ENCODE peak calls at places on chromosomes 7 and 10, in eight cellular contexts. L is tibial nerve, P is brain microvascular endothelial cell, A is IMR-90, D is pancreas, E is AG04450, C is foreskin keratinocyte, N is right atrium auricular region. Y is an unnamed sample.

GRCh38 chr10:3426190-3426845 is 253.7 kb upstream of the PITRM1 start:
- DNase-seq in L (no peak), P (peak), A (peak), D (no peak), E (peak), C (peak), N (peak), Y (no peak)

GRCh38 chr7:135755351-135755753 is 6.7 kb upstream of the FAM180A start:
- DNase-seq in L (no peak), P (no peak), A (no peak), D (no peak), E (no peak), C (no peak), N (peak), Y (peak)

GRCh38 chr7:155665957-155666287 is 21.5 kb downstream of the RBM33 start:
- DNase-seq in L (no peak), P (peak), A (peak), D (no peak), E (peak), C (peak), N (no peak), Y (no peak)

GRCh38 chr10:53477313-53477675 is 704.7 kb upstream of the MBL2 start:
- DNase-seq in L (no peak), P (no peak), A (no peak), D (no peak), E (no peak), C (no peak), N (no peak), Y (no peak)

GRCh38 chr10:56095506-56096225 is 265.4 kb downstream of the ZWINT start:
- DNase-seq in L (no peak), P (no peak), A (no peak), D (no peak), E (no peak), C (no peak), N (no peak), Y (peak)

GRCh38 chr10:520402-520787 is 169.1 kb downstream of the DIP2C start:
- DNase-seq in L (no peak), P (no peak), A (peak), D (no peak), E (no peak), C (peak), N (no peak), Y (no peak)

GRCh38 chr7:74290999-74291441 is 1.8 kb downstream of the CLIP2 start:
- DNase-seq in L (no peak), P (no peak), A (no peak), D (no peak), E (no peak), C (no peak), N (no peak), Y (no peak)

GRCh38 chr7:126026421-126027088 is 1096.9 kb upstream of the POT1 start:
- DNase-seq in L (no peak), P (no peak), A (no peak), D (no peak), E (no peak), C (peak), N (no peak), Y (no peak)

GRCh38 chr7:157481389-157481788 is 144.6 kb downstream of the DNAJB6 start:
- DNase-seq in L (no peak), P (no peak), A (no peak), D (no peak), E (no peak), C (no peak), N (no peak), Y (no peak)

GRCh38 chr7:148020679-148021078 is 569.9 kb upstream of the C7orf33 start:
- DNase-seq in L (no peak), P (no peak), A (no peak), D (no peak), E (no peak), C (no peak), N (no peak), Y (no peak)

GRCh38 chr7:117202511-117202910 is 120.3 kb downstream of the WNT2 start:
- DNase-seq in L (no peak), P (no peak), A (peak), D (no peak), E (no peak), C (no peak), N (no peak), Y (no peak)

GRCh38 chr7:113188396-113188795 is 70.0 kb upstream of the SMIM30 start:
- DNase-seq in L (no peak), P (no peak), A (no peak), D (no peak), E (no peak), C (no peak), N (no peak), Y (no peak)

GRCh38 chr10:93413252-93413689 is 68.9 kb downstream of the MYOF start:
- DNase-seq in L (no peak), P (no peak), A (no peak), D (no peak), E (no peak), C (peak), N (peak), Y (no peak)

GRCh38 chr7:38932509-38933168 is 23.6 kb upstream of the VPS41 start:
- DNase-seq in L (peak), P (peak), A (peak), D (peak), E (peak), C (no peak), N (no peak), Y (peak)

GRCh38 chr10:75542902-75543301 is 111.5 kb downstream of the LRMDA start:
- DNase-seq in L (peak), P (peak), A (no peak), D (peak), E (no peak), C (no peak), N (no peak), Y (peak)

GRCh38 chr10:66180651-66181318 is 745.1 kb upstream of the LRRTM3 start:
- DNase-seq in L (no peak), P (peak), A (peak), D (peak), E (peak), C (no peak), N (no peak), Y (no peak)

GRCh38 chr10:9211228-9211627 is 1156.7 kb downstream of the GATA3 start:
- DNase-seq in L (no peak), P (peak), A (peak), D (no peak), E (no peak), C (no peak), N (no peak), Y (no peak)

GRCh38 chr10:9944690-9945089 is 1073.0 kb upstream of the CELF2 start:
- DNase-seq in L (no peak), P (no peak), A (no peak), D (no peak), E (no peak), C (no peak), N (no peak), Y (no peak)

GRCh38 chr10:22712246-22712958 is 2.0 kb downstream of the PIP4K2A start:
- DNase-seq in L (no peak), P (peak), A (peak), D (no peak), E (no peak), C (peak), N (no peak), Y (no peak)

GRCh38 chr7:44278451-44279161 is 46.8 kb downstream of the CAMK2B start:
- DNase-seq in L (no peak), P (peak), A (peak), D (no peak), E (peak), C (no peak), N (no peak), Y (peak)

GRCh38 chr7:194996-195829 is 2.8 kb downstream of the FAM20C start:
- DNase-seq in L (no peak), P (no peak), A (peak), D (no peak), E (no peak), C (no peak), N (no peak), Y (no peak)
- H3K27ac ChIP-seq in L (peak), P (peak), A (peak), D (no peak), E (peak), C (no peak), N (no peak), Y (peak)

GRCh38 chr10:37563107-37563714 is 294.2 kb downstream of the ZNF248 start:
- DNase-seq in L (no peak), P (no peak), A (no peak), D (no peak), E (no peak), C (no peak), N (no peak), Y (no peak)
- TF ChIP-seq CTCF in L (no peak), P (no peak), A (no peak), D (no peak), E (no peak), C (no peak), N (no peak), Y (no peak)

DNA sequence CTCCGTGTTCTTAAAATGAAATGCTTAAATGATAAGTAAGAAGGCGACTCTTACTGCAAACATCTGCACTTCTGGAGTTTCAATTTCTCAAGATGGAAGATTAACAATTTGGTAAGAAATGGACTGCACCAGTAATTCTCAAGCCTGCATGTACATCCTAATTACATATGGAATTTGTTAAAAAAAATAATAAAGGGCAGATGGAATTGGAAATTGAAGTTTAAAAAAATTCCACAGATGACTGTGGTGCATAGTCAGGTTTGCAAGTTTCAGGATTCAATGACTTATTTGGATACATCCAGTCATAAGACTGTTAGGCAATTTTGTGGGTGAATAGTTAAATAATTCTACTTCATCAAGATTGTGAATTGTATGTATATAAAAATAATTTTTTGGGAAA is 461.1 kb downstream of the KIF20B start:
- DNase-seq in L (no peak), P (no peak), A (peak), D (no peak), E (peak), C (no peak), N (no peak), Y (no peak)
- H3K27ac ChIP-seq in L (no peak), P (no peak), A (no peak), D (no peak), E (no peak), C (no peak), N (no peak), Y (no peak)

GRCh38 chr10:19098803-19099202 is 50.2 kb downstream of the MALRD1 start:
- DNase-seq in L (no peak), P (no peak), A (no peak), D (no peak), E (no peak), C (no peak), N (no peak), Y (no peak)
- TF ChIP-seq CTCF in L (no peak), P (no peak), A (no peak), D (no peak), E (no peak), C (no peak), N (no peak), Y (no peak)

DNA sequence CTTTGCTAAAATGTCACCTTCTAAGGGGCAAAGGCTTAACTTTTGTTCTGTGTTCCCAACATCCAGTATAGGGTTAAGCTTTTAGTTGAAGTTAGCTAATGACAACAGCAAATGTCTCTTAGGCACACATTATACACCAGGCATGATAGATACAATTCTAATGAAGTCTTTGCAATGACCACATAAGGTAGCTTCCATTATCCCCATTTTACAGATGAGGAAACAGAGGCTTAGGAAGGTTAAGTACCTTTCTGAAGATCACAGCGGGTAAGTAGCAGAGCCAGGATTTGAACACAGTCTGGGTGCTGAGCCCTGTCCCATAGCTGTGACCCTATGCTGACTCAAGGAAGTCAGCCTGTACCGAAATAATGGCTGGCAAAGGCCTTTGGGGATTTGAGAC is 1.9 kb downstream of the BUD31 start:
- DNase-seq in L (no peak), P (no peak), A (no peak), D (no peak), E (no peak), C (no peak), N (no peak), Y (no peak)
- H3K27ac ChIP-seq in L (no peak), P (no peak), A (no peak), D (no peak), E (no peak), C (no peak), N (no peak), Y (no peak)

GRCh38 chr7:97002555-97003261 is 2.6 kb upstream of the DLX6 start:
- DNase-seq in L (no peak), P (no peak), A (no peak), D (no peak), E (no peak), C (no peak), N (no peak), Y (no peak)

GRCh38 chr7:97001221-97001620 is 4.1 kb upstream of the DLX6 start:
- DNase-seq in L (no peak), P (no peak), A (no peak), D (no peak), E (no peak), C (no peak), N (no peak), Y (no peak)

GRCh38 chr7:97004237-97004930 is 969 bp upstream of the DLX6 start:
- DNase-seq in L (no peak), P (no peak), A (no peak), D (no peak), E (no peak), C (no peak), N (no peak), Y (no peak)

GRCh38 chr7:97003262-97004236 is 1.8 kb upstream of the DLX6 start:
- DNase-seq in L (no peak), P (no peak), A (no peak), D (no peak), E (no peak), C (no peak), N (no peak), Y (no peak)

GRCh38 chr7:97001656-97002554 is 3.4 kb upstream of the DLX6 start:
- DNase-seq in L (no peak), P (no peak), A (no peak), D (no peak), E (no peak), C (no peak), N (no peak), Y (no peak)
- TF ChIP-seq CTCF in L (no peak), P (no peak), A (no peak), D (no peak), E (no peak), C (no peak), N (no peak), Y (no peak)

Y was measured in psoas muscle.